ENCODE peak calls at places on chromosome 1, in nine cellular contexts. P is adrenal gland, R is lower lobe of right lung, L is transverse colon, D is cardiac muscle cell, O is fibroblast of lung, H is stomach, E is BE2C, N is body of pancreas. U is an unnamed sample.
A peak's percentile ranks its signal among the peaks of the same experiment; 100 is the strongest.

GRCh38 chr1:218369688-218370511 is 24.8 kb downstream of the TGFB2 start:
- DNase-seq in N (no peak), O (peak; percentile 90), D (peak; percentile 87), R (no peak), H (no peak), E (no peak), P (no peak), L (no peak), U (no peak)

GRCh38 chr1:240575976-240576666 is 35.8 kb downstream of the GREM2 start:
- DNase-seq in L (no peak), N (no peak), H (no peak), P (peak; percentile 4), R (no peak), E (no peak), D (peak; percentile 36), O (peak; percentile 64), U (peak; percentile 80)

GRCh38 chr1:96211166-96211565 is 510.4 kb upstream of the PTBP2 start:
- DNase-seq in R (no peak), D (no peak), P (no peak), H (no peak), N (no peak), E (no peak), O (no peak), L (no peak), U (no peak)

GRCh38 chr1:180881806-180882509 is 30.7 kb upstream of the KIAA1614 start:
- DNase-seq in N (no peak), E (no peak), D (peak; percentile 65), R (no peak), P (no peak), L (no peak), O (peak; percentile 57), H (no peak), U (no peak)

GRCh38 chr1:41714613-41715389 is 203.9 kb downstream of the HIVEP3 start:
- DNase-seq in R (no peak), O (no peak), D (no peak), L (no peak), H (no peak), N (no peak), E (peak; percentile 58), P (no peak), U (no peak)

GRCh38 chr1:53288247-53289049 is 39.4 kb downstream of the LRP8 start:
- DNase-seq in P (no peak), R (no peak), O (no peak), H (no peak), L (no peak), E (no peak), N (no peak), D (no peak), U (no peak)

GRCh38 chr1:228177183-228177475 is 11.5 kb downstream of the IBA57 start:
- DNase-seq in E (no peak), H (no peak), R (no peak), P (no peak), D (no peak), N (no peak), L (no peak), O (no peak), U (no peak)

GRCh38 chr1:168170552-168171508 is 7.9 kb upstream of the TIPRL start:
- DNase-seq in N (no peak), O (no peak), D (no peak), E (no peak), L (no peak), H (no peak), P (no peak), R (no peak), U (no peak)

GRCh38 chr1:14602131-14602530 is 3.6 kb downstream of the KAZN start:
- DNase-seq in R (no peak), D (peak; percentile 70), H (peak; percentile 30), O (peak; percentile 51), L (peak; percentile 33), N (peak; percentile 62), P (peak; percentile 51), E (no peak), U (no peak)
- H3K4me3 ChIP-seq in R (no peak overlapping the region), D (no peak overlapping the region), H (no peak overlapping the region), O (no peak overlapping the region), L (no peak overlapping the region), N (no peak overlapping the region), P (no peak overlapping the region), E (no peak overlapping the region), U (no peak overlapping the region)

DNA sequence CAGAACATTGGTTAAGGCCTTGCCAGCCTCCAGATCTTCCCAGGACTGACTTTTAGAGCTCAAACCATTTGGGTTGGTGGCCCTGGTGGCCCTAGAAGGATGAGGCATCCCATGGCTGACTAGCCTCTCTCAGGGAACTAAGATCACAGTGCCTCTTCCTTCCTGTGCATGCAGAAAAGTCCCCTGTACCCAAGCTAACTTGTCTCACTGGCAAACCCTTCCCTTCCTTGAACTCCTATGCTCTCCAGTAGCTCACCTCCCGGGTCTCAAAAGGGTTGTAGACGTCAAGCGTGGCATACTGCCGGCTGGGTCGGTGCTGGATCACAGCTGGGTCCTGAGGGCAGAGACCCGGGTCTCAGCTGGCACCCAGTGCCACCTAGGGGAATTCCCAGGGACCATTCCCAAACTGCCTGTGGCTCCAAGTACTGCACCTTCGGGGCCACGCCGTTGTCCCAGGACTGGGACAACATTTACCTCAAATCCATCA is 716 bp downstream of the SCAMP3 start:
- DNase-seq in R (no peak), O (no peak), H (no peak), N (no peak), L (no peak), D (no peak), P (no peak), E (no peak), U (no peak)
- H3K36me3 ChIP-seq in R (peaks cover 74% of the 10 kb centered on the region), O (peaks cover 18% of the 10 kb centered on the region), H (peaks cover 52% of the 10 kb centered on the region), N (no peaks in the 10 kb centered on the region), L (peaks cover 22% of the 10 kb centered on the region), D (peaks cover 31% of the 10 kb centered on the region), P (no peaks in the 10 kb centered on the region), E (peaks cover 45% of the 10 kb centered on the region), U (peaks cover 28% of the 10 kb centered on the region)

DNA sequence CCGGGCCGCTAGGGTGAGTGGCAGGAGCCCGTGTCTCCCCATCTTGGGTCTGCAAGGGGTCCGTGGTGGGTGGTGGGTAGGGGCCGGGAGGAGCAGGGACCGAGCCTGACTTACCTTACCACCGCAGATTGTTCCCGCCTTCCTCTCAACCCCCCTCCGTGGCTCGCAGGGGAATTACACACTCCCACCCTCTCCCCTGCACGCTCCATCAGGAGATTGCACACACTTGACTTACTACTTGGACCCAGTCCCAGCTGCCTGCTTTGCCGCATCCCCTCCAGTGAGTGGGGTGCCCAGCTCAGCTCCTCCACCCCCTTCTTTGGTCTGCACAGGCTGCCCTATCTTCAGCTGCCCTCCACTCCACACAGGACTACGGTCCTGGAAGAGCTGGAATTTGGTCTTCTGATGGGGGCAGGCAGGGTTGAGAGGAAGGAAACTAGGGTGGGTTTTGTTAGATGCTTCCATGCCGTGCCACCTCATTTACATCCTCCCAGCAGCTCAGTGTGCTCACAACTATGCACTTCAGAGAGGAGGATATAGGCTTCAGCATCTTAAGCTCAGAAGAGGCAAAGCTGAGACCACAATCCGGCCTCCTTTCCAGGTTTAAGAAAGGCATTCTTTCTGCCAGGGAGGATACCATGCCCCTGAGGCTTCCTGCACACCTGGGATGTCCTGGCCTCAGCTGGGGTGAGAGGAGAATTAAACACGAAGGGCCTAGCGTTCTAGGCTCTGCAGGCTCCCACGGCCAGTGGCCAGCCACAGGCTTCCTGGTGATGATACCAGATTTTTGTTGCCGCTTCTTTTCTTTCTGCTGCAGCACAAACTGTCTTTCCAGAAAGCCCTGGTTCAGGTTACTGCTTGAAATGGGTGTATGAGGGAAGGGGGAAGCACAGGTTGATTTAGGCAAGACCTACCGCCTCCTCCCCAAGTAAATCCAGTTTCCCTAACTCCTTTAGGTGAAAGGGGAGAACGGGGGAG is 2.3 kb downstream of the KCNC4 start:
- DNase-seq in E (no peak), D (peak; percentile 38), L (no peak), H (no peak), O (peak; percentile 21), R (no peak), P (peak; percentile 8), N (peak; percentile 36), U (no peak)
- H3K4me3 ChIP-seq in E (no peak overlapping the region), D (peak overlapping the region; percentile 65), L (no peak overlapping the region), H (peak overlapping the region; percentile 84), O (no peak overlapping the region), R (peak overlapping the region; percentile 82), P (no peak overlapping the region), N (no peak overlapping the region), U (no peak overlapping the region)

GRCh38 chr1:12285496-12286143 is 55.8 kb downstream of the VPS13D start:
- DNase-seq in L (no peak), P (no peak), D (peak; percentile 4), H (no peak), R (no peak), O (peak; percentile 53), E (no peak), N (no peak), U (no peak)
- H3K36me3 ChIP-seq in L (peaks cover 35% of the 10 kb centered on the region), P (no peaks in the 10 kb centered on the region), D (peaks cover 10% of the 10 kb centered on the region), H (peaks cover 41% of the 10 kb centered on the region), R (peaks cover 91% of the 10 kb centered on the region), O (peaks cover 10% of the 10 kb centered on the region), E (no peaks in the 10 kb centered on the region), N (no peaks in the 10 kb centered on the region), U (peaks cover 23% of the 10 kb centered on the region)

GRCh38 chr1:2091611-2092604 is 41.7 kb downstream of the PRKCZ start:
- DNase-seq in E (peak; percentile 66), L (peak; percentile 80), N (peak; percentile 30), P (no peak), H (peak; percentile 39), D (peak; percentile 26), O (peak; percentile 13), R (no peak), U (no peak)
- H3K4me3 ChIP-seq in E (no peak overlapping the region), L (peak overlapping the region; percentile 12), N (no peak overlapping the region), P (no peak overlapping the region), H (no peak overlapping the region), D (no peak overlapping the region), O (no peak overlapping the region), R (no peak overlapping the region), U (no peak overlapping the region)

DNA sequence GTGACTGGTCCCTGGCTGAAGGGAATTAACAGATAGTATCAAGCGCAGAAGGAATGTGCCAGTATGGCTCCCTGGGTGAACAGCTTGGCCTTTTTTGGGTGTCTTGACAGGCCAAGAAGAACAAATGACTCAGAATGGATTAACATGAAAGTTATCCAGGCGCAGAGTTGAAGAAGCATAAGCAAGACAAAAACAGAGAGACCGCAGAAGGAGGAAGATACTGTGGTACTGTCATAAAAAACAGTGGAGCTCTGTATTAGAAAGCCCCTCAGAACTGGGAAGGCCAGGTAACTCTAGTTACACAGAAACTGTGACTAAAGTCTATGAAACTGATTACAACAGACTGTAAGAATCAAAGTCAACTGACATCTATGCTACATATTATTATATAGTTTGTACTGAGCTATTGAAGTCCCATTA is 3.8 kb downstream of the RGS1 start:
- DNase-seq in E (no peak), P (no peak), L (no peak), R (no peak), O (peak; percentile 45), N (no peak), D (peak; percentile 45), H (no peak), U (no peak)
- H3K36me3 ChIP-seq in E (no peaks in the 10 kb centered on the region), P (no peaks in the 10 kb centered on the region), L (no peaks in the 10 kb centered on the region), R (no peaks in the 10 kb centered on the region), O (no peaks in the 10 kb centered on the region), N (no peaks in the 10 kb centered on the region), D (no peaks in the 10 kb centered on the region), H (no peaks in the 10 kb centered on the region), U (no peaks in the 10 kb centered on the region)

DNA sequence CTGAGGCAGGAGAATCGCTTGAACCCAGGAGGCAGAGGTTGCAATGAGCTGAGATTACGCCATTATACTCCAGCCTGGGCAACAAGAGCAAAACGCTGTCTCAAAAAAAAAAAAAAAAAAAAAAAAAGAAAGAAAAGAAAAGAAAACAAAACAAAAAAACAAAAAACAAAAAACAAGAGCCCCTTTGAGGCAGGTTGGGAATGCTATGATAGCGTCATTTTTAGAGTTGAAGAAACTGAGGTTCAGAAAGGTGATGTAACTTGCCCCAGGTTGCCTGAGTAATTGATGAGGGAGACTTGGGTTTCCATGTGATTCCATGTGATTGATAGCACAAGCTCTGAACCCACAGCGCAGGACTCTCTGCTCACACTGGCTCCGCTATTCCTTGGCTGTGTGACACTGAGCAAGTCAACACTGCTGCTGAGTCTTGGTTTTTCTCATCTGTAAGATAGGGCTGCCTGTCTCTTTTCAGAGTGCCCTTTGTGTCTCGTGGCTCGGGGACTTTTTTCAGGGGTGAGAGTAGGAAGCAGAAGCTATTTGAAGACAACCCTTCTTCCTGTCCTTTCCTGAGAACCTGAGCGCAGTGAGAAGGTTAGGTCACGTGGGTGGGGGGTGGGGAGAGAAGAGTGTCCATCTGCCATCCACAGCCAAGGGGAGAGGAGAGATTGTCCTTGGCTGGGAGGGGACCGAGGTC is 2.5 kb downstream of the CNR2 start:
- DNase-seq in E (no peak), R (no peak), O (no peak), L (no peak), H (no peak), P (no peak), D (no peak), N (no peak), U (no peak)
- H3K4me3 ChIP-seq in E (no peak overlapping the region), R (no peak overlapping the region), O (no peak overlapping the region), L (no peak overlapping the region), H (no peak overlapping the region), P (no peak overlapping the region), D (no peak overlapping the region), N (no peak overlapping the region), U (no peak overlapping the region)